ENCODE peak calls at places on chromosomes 11 and 22, in six cellular contexts. C, U, V, M, D and W are unnamed samples.

GRCh38 chr11:17077240-17077519 is 287 bp downstream of the RPS13 start:
- DNase-seq in V (no peak), M (no peak), C (no peak), U (peak), D (peak), W (no peak)

GRCh38 chr11:82738116-82738515 is 4.5 kb upstream of the FAM181B start:
- DNase-seq in C (no peak), M (no peak), D (no peak), U (no peak), V (no peak), W (no peak)

GRCh38 chr11:104078995-104079394 is 42.6 kb downstream of the DDI1 start:
- DNase-seq in U (no peak), D (no peak), C (no peak), V (no peak), M (no peak), W (no peak)

GRCh38 chr22:19892249-19892879 is 37.7 kb upstream of the GNB1L start:
- DNase-seq in M (no peak), U (peak), D (no peak), V (no peak), C (no peak), W (no peak)

GRCh38 chr11:58782066-58782465 is 50.3 kb upstream of the GLYAT start:
- DNase-seq in V (no peak), M (no peak), U (no peak), D (no peak), C (no peak), W (no peak)

GRCh38 chr11:106344392-106344791 is 266.9 kb downstream of the AASDHPPT start:
- DNase-seq in U (no peak), V (no peak), C (no peak), D (no peak), M (peak), W (peak)

GRCh38 chr11:34631737-34632104 is 10.8 kb downstream of the EHF start:
- DNase-seq in D (no peak), M (no peak), C (peak), U (no peak), V (no peak), W (no peak)

GRCh38 chr11:100851584-100852152 is 164.6 kb downstream of the ARHGAP42 start:
- DNase-seq in M (no peak), D (no peak), C (no peak), V (no peak), U (no peak), W (no peak)

GRCh38 chr11:101516546-101516945 is 67.3 kb downstream of the TRPC6 start:
- DNase-seq in C (no peak), D (no peak), V (no peak), M (no peak), U (no peak), W (peak)

GRCh38 chr22:23752750-23753149 is 1.5 kb downstream of the VPREB3 start:
- DNase-seq in U (no peak), D (no peak), C (no peak), M (no peak), V (no peak), W (no peak)

GRCh38 chr11:70751142-70751734 is 352.9 kb downstream of the CTTN start:
- DNase-seq in D (no peak), M (no peak), C (no peak), V (no peak), U (no peak), W (no peak)

GRCh38 chr11:11553595-11553994 is 68.2 kb downstream of the GALNT18 start:
- DNase-seq in V (no peak), C (no peak), U (no peak), M (no peak), D (no peak), W (no peak)

GRCh38 chr11:62054484-62055121 is 69.2 kb upstream of the INCENP start:
- DNase-seq in V (peak), D (no peak), C (peak), M (no peak), U (no peak), W (peak)

GRCh38 chr11:7522106-7522505 is 8.3 kb downstream of the PPFIBP2 start:
- DNase-seq in M (no peak), C (no peak), D (no peak), U (no peak), V (no peak), W (no peak)